ENCODE peak calls at places on chromosomes 6 and 20, in eight cellular contexts. I, G, V, B, T, Q, Z and N are unnamed samples.
A peak's percentile ranks its signal among the peaks of the same experiment; 100 is the strongest.

GRCh38 chr6:33313709-33314514 is at the start of gene TAPBP:
- DNase-seq in I (peak; percentile 62), G (peak; percentile 86), V (peak; percentile 80), B (peak; percentile 66), T (peak; percentile 59), Q (peak; percentile 70), Z (peak; percentile 77), N (peak; percentile 61)

GRCh38 chr6:145247677-145248419 is 487.5 kb downstream of the EPM2A start:
- DNase-seq in I (no peak), G (no peak), V (no peak), B (peak; percentile 83), T (no peak), Q (no peak), Z (no peak), N (no peak)

GRCh38 chr6:23656257-23656731 is 469.7 kb upstream of the NRSN1 start:
- DNase-seq in I (no peak), G (no peak), V (no peak), B (peak; percentile 73), T (no peak), Q (no peak), Z (no peak), N (no peak)

GRCh38 chr6:132188865-132189264 is 212.4 kb downstream of the MOXD1 start:
- DNase-seq in I (no peak), G (no peak), V (no peak), B (peak; percentile 70), T (no peak), Q (no peak), Z (no peak), N (no peak)

GRCh38 chr6:83371428-83371827 is 59.4 kb downstream of the ME1 start:
- DNase-seq in I (no peak), G (no peak), V (no peak), B (no peak), T (no peak), Q (no peak), Z (no peak), N (no peak)

GRCh38 chr6:134245041-134245440 is 72.9 kb downstream of the SGK1 start:
- DNase-seq in I (peak; percentile 65), G (no peak), V (no peak), B (no peak), T (no peak), Q (no peak), Z (no peak), N (no peak)

GRCh38 chr6:116648161-116648560 is 20.4 kb downstream of the ZUP1 start:
- DNase-seq in I (no peak), G (no peak), V (no peak), B (no peak), T (no peak), Q (no peak), Z (no peak), N (no peak)

GRCh38 chr6:159973951-159974350 is 5.1 kb downstream of the IGF2R start:
- DNase-seq in I (no peak), G (no peak), V (no peak), B (peak; percentile 45), T (no peak), Q (no peak), Z (no peak), N (no peak)

DNA sequence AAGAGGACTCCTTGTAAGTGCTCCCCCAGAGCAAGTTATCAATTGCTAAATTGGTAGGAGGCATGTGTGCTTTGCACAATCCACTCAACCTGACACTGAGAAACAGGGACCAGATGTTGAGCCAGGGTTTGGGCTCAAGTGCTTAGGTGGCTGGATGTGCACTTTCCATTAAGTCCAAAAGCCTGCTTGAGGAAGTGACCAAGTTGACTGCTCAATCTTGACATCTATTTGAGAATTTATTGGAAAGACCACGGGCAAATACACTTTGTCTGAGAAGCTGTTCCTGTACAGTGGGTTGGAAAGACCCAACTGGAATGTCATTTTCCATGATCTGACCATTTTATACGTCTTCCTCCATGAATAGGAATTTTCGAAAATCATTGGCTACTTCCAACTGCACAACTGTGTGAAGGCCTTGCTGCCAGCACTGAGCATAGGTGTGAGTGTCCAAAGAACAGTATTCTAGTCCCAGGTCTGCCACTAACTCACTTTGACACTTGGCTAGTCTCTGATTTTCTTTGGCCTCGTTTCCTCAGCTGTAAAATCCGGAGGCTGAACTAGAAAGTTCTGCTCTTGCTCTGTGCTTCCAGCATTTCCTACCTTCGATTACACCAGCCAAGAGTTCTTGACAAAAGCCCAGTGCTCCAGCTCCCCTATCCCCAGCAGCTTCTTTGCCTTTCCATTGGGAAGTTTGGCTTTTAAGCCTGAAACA is 186.9 kb upstream of the ECI2 start:
- DNase-seq in I (no peak), G (no peak), V (no peak), B (no peak), T (no peak), Q (no peak), Z (no peak), N (no peak)
- H3K4me1 ChIP-seq in I (no peaks in the 10 kb centered on the region), G (no peaks in the 10 kb centered on the region), V (no peaks in the 10 kb centered on the region), B (peaks cover 56% of the 10 kb centered on the region), T (no peaks in the 10 kb centered on the region), Q (peaks cover 54% of the 10 kb centered on the region), Z (peaks cover 46% of the 10 kb centered on the region), N (peaks cover 6% of the 10 kb centered on the region)

GRCh38 chr6:63507096-63507495 is 65.2 kb upstream of the LOC128125822 start:
- DNase-seq in I (no peak), G (no peak), V (no peak), B (no peak), T (no peak), Q (no peak), Z (no peak), N (no peak)

GRCh38 chr6:63510786-63511185 is 61.5 kb upstream of the LOC128125822 start:
- DNase-seq in I (no peak), G (no peak), V (no peak), B (no peak), T (no peak), Q (no peak), Z (no peak), N (no peak)

GRCh38 chr6:63509652-63510352 is 62.5 kb upstream of the LOC128125822 start:
- DNase-seq in I (peak; percentile 86), G (no peak), V (no peak), B (no peak), T (peak; percentile 63), Q (peak; percentile 67), Z (peak; percentile 70), N (no peak)

GRCh38 chr6:63514488-63515173 is 57.6 kb upstream of the LOC128125822 start:
- DNase-seq in I (no peak), G (no peak), V (no peak), B (no peak), T (no peak), Q (no peak), Z (no peak), N (no peak)

DNA sequence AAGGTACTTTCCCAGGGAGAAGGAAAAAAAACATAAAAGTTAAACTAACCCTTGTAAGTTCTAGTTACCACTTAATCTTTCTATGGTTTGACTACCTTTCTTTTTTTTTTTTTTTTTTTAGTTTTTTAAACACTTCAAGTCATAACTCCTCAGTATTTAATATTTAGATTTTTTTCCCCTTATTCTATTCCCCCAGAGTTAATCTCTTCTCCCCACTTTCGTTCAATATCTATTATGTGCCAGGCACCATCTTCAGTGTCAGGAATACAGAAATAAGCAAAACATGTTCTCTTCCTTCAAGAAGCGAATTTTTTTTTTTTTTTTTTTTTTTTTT is 62.0 kb upstream of the LOC128125822 start:
- DNase-seq in I (no peak), G (no peak), V (no peak), B (no peak), T (no peak), Q (no peak), Z (no peak), N (no peak)
- H3K27ac ChIP-seq in I (no peak overlapping the region), G (no peak overlapping the region), V (peak overlapping the region; percentile 66), B (no peak overlapping the region), T (no peak overlapping the region), Q (no peak overlapping the region), Z (peak overlapping the region; percentile 65), N (no peak overlapping the region)

GRCh38 chr20:49290608-49291191 is 12.8 kb upstream of the ZNFX1 start:
- DNase-seq in I (no peak), G (no peak), V (no peak), B (no peak), T (no peak), Q (no peak), Z (no peak), N (no peak)

GRCh38 chr20:49288784-49289696 is 11.2 kb upstream of the ZNFX1 start:
- DNase-seq in I (no peak), G (no peak), V (no peak), B (no peak), T (no peak), Q (no peak), Z (no peak), N (peak; percentile 36)

GRCh38 chr20:49293122-49293521 is 15.3 kb upstream of the ZNFX1 start:
- DNase-seq in I (no peak), G (no peak), V (no peak), B (no peak), T (no peak), Q (no peak), Z (no peak), N (no peak)

GRCh38 chr20:49291200-49291599 is 13.3 kb upstream of the ZNFX1 start:
- DNase-seq in I (no peak), G (no peak), V (no peak), B (no peak), T (no peak), Q (no peak), Z (no peak), N (no peak)

GRCh38 chr20:49292010-49292409 is 14.2 kb upstream of the ZNFX1 start:
- DNase-seq in I (no peak), G (no peak), V (no peak), B (no peak), T (no peak), Q (no peak), Z (no peak), N (no peak)
- H3K4me1 ChIP-seq in I (no peaks in the 10 kb centered on the region), G (no peaks in the 10 kb centered on the region), V (no peaks in the 10 kb centered on the region), B (peaks cover 5% of the 10 kb centered on the region), T (no peaks in the 10 kb centered on the region), Q (no peaks in the 10 kb centered on the region), Z (no peaks in the 10 kb centered on the region), N (no peaks in the 10 kb centered on the region)

GRCh38 chr6:157767071-157767750 is 55.8 kb upstream of the SNX9 start:
- DNase-seq in I (no peak), G (no peak), V (no peak), B (no peak), T (no peak), Q (no peak), Z (no peak), N (no peak)

GRCh38 chr6:157769776-157770430 is 53.1 kb upstream of the SNX9 start:
- DNase-seq in I (no peak), G (no peak), V (peak; percentile 62), B (no peak), T (no peak), Q (no peak), Z (no peak), N (no peak)

GRCh38 chr6:157767757-157768156 is 55.3 kb upstream of the SNX9 start:
- DNase-seq in I (no peak), G (no peak), V (no peak), B (no peak), T (no peak), Q (no peak), Z (no peak), N (no peak)

GRCh38 chr6:157768863-157769551 is 54.0 kb upstream of the SNX9 start:
- DNase-seq in I (no peak), G (no peak), V (no peak), B (no peak), T (no peak), Q (no peak), Z (no peak), N (no peak)

DNA sequence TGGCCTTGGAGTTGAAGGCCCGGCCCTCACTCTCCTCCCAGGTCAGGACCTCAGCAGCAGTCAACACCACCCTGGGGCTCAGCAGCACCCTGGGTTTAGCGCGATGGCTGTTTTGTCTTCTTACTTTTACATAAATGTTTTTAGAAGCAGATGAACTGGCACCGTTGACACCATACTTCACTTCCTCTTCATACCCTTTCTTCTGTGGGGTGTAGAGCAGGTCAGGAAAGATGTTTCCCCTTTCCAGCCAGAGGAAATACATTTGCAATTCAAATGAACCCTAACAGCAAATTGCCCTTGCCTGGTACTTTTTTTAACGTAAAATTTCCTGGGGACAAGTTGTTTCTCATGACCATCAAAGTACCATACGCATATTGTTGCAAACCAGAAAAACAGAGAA is 54.7 kb upstream of the SNX9 start:
- DNase-seq in I (no peak), G (no peak), V (no peak), B (no peak), T (no peak), Q (no peak), Z (no peak), N (no peak)
- H3K27ac ChIP-seq in I (no peak overlapping the region), G (no peak overlapping the region), V (peak overlapping the region; percentile 32), B (no peak overlapping the region), T (no peak overlapping the region), Q (no peak overlapping the region), Z (peak overlapping the region; percentile 7), N (no peak overlapping the region)